ENCODE peak calls at places on chromosome 20, in six cellular contexts. Z is activated CD4-positive, alpha-beta T cell treated with anti-CD3 and anti-CD28 coated beads, Interleukin-2, amount 50 U/mL, for 4 hours; M is fibroblast of the conjunctiva; D is fibroblast of pulmonary artery; Q is memory B cell; T is IMR-90. J is an unnamed sample.

GRCh38 chr20:25237610-25238318 is 10.1 kb upstream of the PYGB start:
- DNase-seq in Q (no peak), T (peak; percentile 100), Z (peak; percentile 17), M (peak; percentile 100), D (peak; percentile 99), J (no peak)

GRCh38 chr20:1810926-1811620 is 84.1 kb upstream of the SIRPA start:
- DNase-seq in Q (no peak), M (no peak), Z (no peak), D (peak; percentile 66), T (peak; percentile 72), J (no peak)

GRCh38 chr20:16966276-16966880 is 218.2 kb downstream of the OTOR start:
- DNase-seq in Z (no peak), T (peak; percentile 5), M (no peak), Q (no peak), D (no peak), J (no peak)

GRCh38 chr20:3420211-3420707 is 12.8 kb upstream of the DNAAF9 start:
- DNase-seq in Q (no peak), M (peak; percentile 70), Z (peak; percentile 6), D (peak; percentile 95), T (peak; percentile 41), J (peak; percentile 44)

GRCh38 chr20:29427201-29428060 is 1830.0 kb upstream of the DEFB115 start:
- DNase-seq in Z (no peak), T (no peak), M (no peak), D (no peak), Q (no peak), J (no peak)

GRCh38 chr20:47204008-47204745 is 152.3 kb downstream of the ZMYND8 start:
- DNase-seq in D (peak; percentile 24), M (no peak), T (peak; percentile 87), Z (no peak), Q (no peak), J (no peak)

GRCh38 chr20:56358600-56359211 is at the start of gene FAM210B:
- DNase-seq in M (peak; percentile 77), Q (peak; percentile 45), T (peak; percentile 87), D (peak; percentile 88), Z (peak; percentile 66), J (peak; percentile 96)

GRCh38 chr20:1816384-1817381 is 78.5 kb upstream of the SIRPA start:
- DNase-seq in Q (no peak), D (peak; percentile 85), Z (no peak), M (no peak), T (peak; percentile 63), J (no peak)

GRCh38 chr20:5191829-5192569 is 65.2 kb downstream of the CDS2 start:
- DNase-seq in T (peak; percentile 83), D (peak; percentile 88), Z (peak; percentile 5), Q (no peak), M (peak; percentile 70), J (peak; percentile 37)

GRCh38 chr20:51486197-51487005 is 56.1 kb downstream of the NFATC2 start:
- DNase-seq in D (no peak), Q (no peak), T (peak; percentile 85), M (no peak), Z (no peak), J (no peak)

GRCh38 chr20:49354673-49355072 is 76.8 kb upstream of the ZNFX1 start:
- DNase-seq in D (no peak), T (no peak), Z (no peak), Q (no peak), M (no peak), J (no peak)

GRCh38 chr20:10857362-10858070 is 183.7 kb upstream of the JAG1 start:
- DNase-seq in Q (no peak), Z (no peak), T (peak; percentile 60), D (peak; percentile 97), M (peak; percentile 80), J (no peak)

GRCh38 chr20:45810191-45810590 is 2.3 kb upstream of the UBE2C start:
- DNase-seq in Q (no peak), T (no peak), Z (no peak), D (no peak), M (no peak), J (no peak)

GRCh38 chr20:48102821-48103635 is 317.7 kb upstream of the SULF2 start:
- DNase-seq in Q (no peak), M (no peak), Z (no peak), D (peak; percentile 83), T (no peak), J (no peak)

GRCh38 chr20:57392130-57392445 is 892 bp downstream of the RBM38 start:
- DNase-seq in M (no peak), T (no peak), D (no peak), Z (no peak), Q (no peak), J (no peak)

GRCh38 chr20:58448958-58449357 is 59.9 kb downstream of the VAPB start:
- DNase-seq in T (no peak), M (no peak), D (no peak), Z (no peak), Q (no peak), J (no peak)

GRCh38 chr20:24470031-24470781 is 777 bp downstream of the SYNDIG1 start:
- DNase-seq in Z (no peak), D (no peak), M (no peak), T (no peak), Q (no peak), J (no peak)

GRCh38 chr20:60034231-60035110 is 76.2 kb downstream of the CDH26 start:
- DNase-seq in Z (no peak), Q (no peak), D (no peak), T (no peak), M (no peak), J (no peak)

GRCh38 chr20:47167846-47168245 is 188.7 kb downstream of the ZMYND8 start:
- DNase-seq in Q (no peak), D (no peak), Z (no peak), T (no peak), M (no peak), J (no peak)

GRCh38 chr20:41782730-41783406 is 164.7 kb upstream of the CHD6 start:
- DNase-seq in Z (no peak), T (no peak), Q (no peak), M (no peak), D (no peak), J (no peak)

GRCh38 chr20:23622839-23623343 is 14.9 kb downstream of the CST3 start:
- DNase-seq in D (peak; percentile 96), T (peak; percentile 77), Z (no peak), M (peak; percentile 95), Q (no peak), J (no peak)

GRCh38 chr20:43987531-43987930 is 72.9 kb downstream of the TOX2 start:
- DNase-seq in Z (no peak), M (no peak), T (no peak), Q (no peak), D (no peak), J (no peak)

GRCh38 chr20:46709459-46710148 is at the start of gene SLC2A10:
- DNase-seq in M (peak; percentile 21), Z (no peak), T (peak; percentile 61), Q (no peak), D (peak; percentile 56), J (no peak)

GRCh38 chr20:46400253-46400652 is 6.2 kb downstream of the ELMO2 start:
- DNase-seq in Q (no peak), D (peak; percentile 87), M (peak; percentile 55), T (peak; percentile 80), Z (no peak), J (no peak)

GRCh38 chr20:5667703-5668528 is 82.3 kb upstream of the SHLD1 start:
- DNase-seq in M (no peak), D (no peak), Z (no peak), Q (no peak), T (no peak), J (no peak)

GRCh38 chr20:30487947-30488926 is 769.2 kb upstream of the DEFB115 start:
- DNase-seq in Q (no peak), D (no peak), M (no peak), T (no peak), Z (no peak), J (no peak)

GRCh38 chr20:8148501-8148900 is 16.4 kb downstream of the PLCB1 start:
- DNase-seq in D (no peak), Z (no peak), T (peak; percentile 41), Q (no peak), M (no peak), J (no peak)

GRCh38 chr20:20513720-20514119 is 145.8 kb downstream of the INSM1 start:
- DNase-seq in M (no peak), Z (no peak), D (no peak), T (no peak), Q (no peak), J (no peak)

GRCh38 chr20:36275441-36276189 is 30.5 kb upstream of the DLGAP4 start:
- DNase-seq in Q (no peak), T (no peak), M (no peak), D (no peak), Z (no peak), J (no peak)

GRCh38 chr20:46377532-46377931 is 28.9 kb downstream of the ELMO2 start:
- DNase-seq in T (no peak), Q (no peak), D (no peak), Z (no peak), M (no peak), J (no peak)

GRCh38 chr20:5688431-5688972 is 61.7 kb upstream of the SHLD1 start:
- DNase-seq in Q (no peak), Z (no peak), T (no peak), D (peak; percentile 22), M (no peak), J (no peak)

J was measured in GM12892.